ENCODE peak calls at places on chromosomes 4 and X, in ten cellular contexts. E, Q, C, M, S, W, D, K, Y and B are unnamed samples.
A peak's percentile ranks its signal among the peaks of the same experiment; 100 is the strongest.

GRCh38 chr4:123535037-123535748 is 138.6 kb downstream of the SPRY1 start:
- DNase-seq in E (no peak), Q (no peak), C (no peak), M (no peak), S (no peak), W (no peak), D (no peak), K (no peak), Y (no peak), B (no peak)

GRCh38 chrX:139026406-139027200 is 315.1 kb upstream of the FGF13 start:
- DNase-seq in E (no peak), Q (no peak), C (no peak), M (peak; percentile 59), S (no peak), W (no peak), D (no peak), K (no peak), Y (no peak), B (no peak)

GRCh38 chrX:94830717-94831116 is 1156.7 kb downstream of the FAM133A start:
- DNase-seq in E (no peak), Q (no peak), C (no peak), M (peak; percentile 12), S (no peak), W (no peak), D (no peak), K (no peak), Y (no peak), B (no peak)

GRCh38 chr4:88163286-88163685 is 4.8 kb upstream of the ABCG2 start:
- DNase-seq in E (no peak), Q (no peak), C (no peak), M (no peak), S (peak; percentile 20), W (no peak), D (no peak), K (peak; percentile 36), Y (no peak), B (no peak)

GRCh38 chrX:53445977-53446376 is 11.8 kb upstream of the HSD17B10 start:
- DNase-seq in E (no peak), Q (peak; percentile 51), C (peak; percentile 19), M (peak; percentile 64), S (peak; percentile 60), W (no peak), D (peak; percentile 30), K (peak; percentile 76), Y (peak; percentile 40), B (no peak)

GRCh38 chrX:78800694-78801093 is 53.2 kb downstream of the LPAR4 start:
- DNase-seq in E (no peak), Q (no peak), C (no peak), M (no peak), S (no peak), W (no peak), D (no peak), K (no peak), Y (no peak), B (no peak)

GRCh38 chr4:84952004-84952403 is 14.5 kb downstream of the WDFY3 start:
- DNase-seq in E (peak; percentile 91), Q (peak; percentile 32), C (peak; percentile 62), M (peak; percentile 88), S (no peak), W (peak; percentile 10), D (peak; percentile 21), K (no peak), Y (peak; percentile 35), B (peak; percentile 91)

GRCh38 chrX:149004936-149005335 is 500.2 kb downstream of the IDS start:
- DNase-seq in E (no peak), Q (no peak), C (no peak), M (no peak), S (peak; percentile 13), W (no peak), D (no peak), K (peak; percentile 17), Y (no peak), B (no peak)

GRCh38 chr4:24781999-24782745 is 13.2 kb upstream of the SOD3 start:
- DNase-seq in E (no peak), Q (no peak), C (no peak), M (peak; percentile 72), S (no peak), W (no peak), D (peak; percentile 59), K (no peak), Y (peak; percentile 21), B (no peak)

DNA sequence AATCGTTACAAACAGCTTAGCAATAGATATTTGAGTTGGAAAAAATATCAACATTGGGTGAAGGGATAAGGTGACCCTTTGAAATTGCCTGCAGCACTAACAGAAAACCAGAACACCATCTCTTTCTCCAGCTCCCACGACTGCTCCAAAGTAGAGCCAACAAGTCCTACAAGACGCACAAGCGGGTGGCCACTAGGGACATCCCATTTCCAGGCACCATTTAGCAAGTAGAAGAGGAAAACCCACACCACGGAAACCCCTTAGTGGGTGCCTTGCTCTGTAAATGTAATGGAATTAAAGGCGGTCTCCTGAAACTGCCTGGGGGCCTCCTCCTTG is 1.9 kb downstream of the ARHGAP6 start:
- DNase-seq in E (no peak), Q (peak; percentile 10), C (no peak), M (no peak), S (peak; percentile 6), W (no peak), D (no peak), K (peak; percentile 3), Y (peak; percentile 22), B (no peak)
- TF ChIP-seq EZH2 in E (no peak), Q (no peak), C (no peak), M (no peak), S (no peak), W (no peak), D (no peak), K (no peak), Y (no peak), B (no peak)

GRCh38 chr4:5957091-5957490 is 61.1 kb downstream of the C4orf50 start:
- DNase-seq in E (no peak), Q (no peak), C (no peak), M (no peak), S (no peak), W (no peak), D (no peak), K (no peak), Y (no peak), B (no peak)

GRCh38 chr4:5955201-5955821 is 62.4 kb upstream of the CRMP1 start:
- DNase-seq in E (no peak), Q (no peak), C (no peak), M (no peak), S (peak; percentile 23), W (no peak), D (peak; percentile 16), K (peak; percentile 52), Y (no peak), B (no peak)

GRCh38 chr4:5956285-5957021 is 61.8 kb downstream of the C4orf50 start:
- DNase-seq in E (no peak), Q (peak; percentile 29), C (peak; percentile 11), M (peak; percentile 10), S (peak; percentile 78), W (no peak), D (peak; percentile 39), K (peak; percentile 50), Y (no peak), B (no peak)

GRCh38 chr4:5954056-5954760 is 61.3 kb upstream of the CRMP1 start:
- DNase-seq in E (no peak), Q (no peak), C (no peak), M (no peak), S (no peak), W (no peak), D (no peak), K (no peak), Y (no peak), B (no peak)

GRCh38 chr4:5955856-5956255 is 62.4 kb downstream of the C4orf50 start:
- DNase-seq in E (no peak), Q (no peak), C (no peak), M (no peak), S (no peak), W (no peak), D (no peak), K (no peak), Y (no peak), B (no peak)
- TF ChIP-seq EZH2 in E (no peak), Q (no peak), C (no peak), M (no peak), S (no peak), W (no peak), D (no peak), K (no peak), Y (no peak), B (no peak)

GRCh38 chr4:54233697-54234496 is 4.8 kb downstream of the PDGFRA start:
- DNase-seq in E (no peak), Q (peak; percentile 91), C (peak; percentile 52), M (peak; percentile 92), S (peak; percentile 88), W (peak; percentile 57), D (peak; percentile 81), K (peak; percentile 86), Y (peak; percentile 90), B (peak; percentile 63)
- TF ChIP-seq EZH2 in E (no peak), Q (no peak), C (no peak), M (no peak), S (no peak), W (no peak), D (no peak), K (peak; percentile 55), Y (no peak), B (no peak)

GRCh38 chr4:3875466-3875865 is 109.3 kb downstream of the ADRA2C start:
- DNase-seq in E (no peak), Q (no peak), C (no peak), M (no peak), S (no peak), W (no peak), D (no peak), K (no peak), Y (no peak), B (no peak)
- TF ChIP-seq EZH2 in E (no peak), Q (no peak), C (no peak), M (no peak), S (no peak), W (no peak), D (no peak), K (no peak), Y (no peak), B (no peak)

GRCh38 chr4:186105721-186106335 is 1.3 kb downstream of the FAM149A start:
- DNase-seq in E (no peak), Q (peak; percentile 65), C (no peak), M (no peak), S (peak; percentile 25), W (no peak), D (no peak), K (peak; percentile 35), Y (peak; percentile 2), B (peak; percentile 4)
- TF ChIP-seq EZH2 in E (peak; percentile 77), Q (no peak), C (no peak), M (peak; percentile 55), S (peak; percentile 48), W (no peak), D (peak; percentile 5), K (peak; percentile 50), Y (no peak), B (no peak)